ENCODE peak calls at places on chromosome 13, in ten cellular contexts. P is MM.1S; Z is OCI-LY7; G is lung; O is spleen; V is transverse colon; S is CD8-positive, alpha-beta T cell; Q is fibroblast of mammary gland; K is PC-9; Y is CD4-positive, alpha-beta T cell. F is an unnamed sample.

GRCh38 chr13:112134150-112135075 is 67.5 kb downstream of the SOX1 start:
- DNase-seq in G (no peak), Z (no peak), P (no peak), Q (no peak), K (no peak), Y (no peak), S (no peak), V (no peak), O (peak; percentile 38), F (peak; percentile 58)

GRCh38 chr13:77565635-77566034 is 30.1 kb downstream of the SCEL start:
- DNase-seq in Z (peak; percentile 39), G (no peak), O (no peak), S (no peak), Y (no peak), Q (peak; percentile 57), K (no peak), V (no peak), P (peak; percentile 62), F (no peak)

GRCh38 chr13:97369269-97369893 is 64.6 kb upstream of the RAP2A start:
- DNase-seq in O (no peak), G (no peak), S (no peak), P (peak; percentile 59), V (no peak), K (no peak), Y (no peak), Z (no peak), Q (peak; percentile 45), F (no peak)

GRCh38 chr13:106182404-106182803 is 353.1 kb downstream of the EFNB2 start:
- DNase-seq in P (no peak), V (no peak), G (no peak), Z (no peak), K (peak; percentile 26), Q (peak; percentile 95), Y (no peak), O (no peak), S (no peak), F (no peak)

GRCh38 chr13:111900390-111901180 is 166.4 kb upstream of the SOX1 start:
- DNase-seq in P (no peak), Z (no peak), S (no peak), V (no peak), K (no peak), Q (no peak), Y (no peak), O (no peak), G (no peak), F (no peak)

GRCh38 chr13:103288114-103288513 is 221.9 kb upstream of the SLC10A2 start:
- DNase-seq in S (no peak), G (no peak), Q (no peak), Z (no peak), P (no peak), K (no peak), O (no peak), Y (no peak), V (no peak), F (no peak)

GRCh38 chr13:55361141-55361540 is 1779.6 kb upstream of the PRR20A start:
- DNase-seq in K (no peak), Y (no peak), P (no peak), O (no peak), Q (no peak), S (no peak), Z (no peak), G (no peak), V (no peak), F (no peak)

GRCh38 chr13:53445682-53446081 is 417.1 kb downstream of the OLFM4 start:
- DNase-seq in P (no peak), Z (no peak), K (no peak), Y (no peak), S (no peak), G (no peak), V (peak; percentile 24), Q (no peak), O (no peak), F (no peak)

GRCh38 chr13:27620377-27621115 is at the start of gene LNX2:
- DNase-seq in P (peak; percentile 89), V (peak; percentile 99), G (peak; percentile 98), O (peak; percentile 99), Z (peak; percentile 97), S (peak; percentile 97), Y (peak; percentile 95), K (peak; percentile 96), Q (peak; percentile 93), F (peak; percentile 99)

GRCh38 chr13:27621116-27621365 is 651 bp upstream of the POLR1D start:
- DNase-seq in Z (no peak), O (no peak), S (no peak), V (no peak), Q (no peak), G (no peak), K (no peak), Y (no peak), P (no peak), F (no peak)

GRCh38 chr13:27621366-27622101 is at the start of gene POLR1D:
- DNase-seq in G (peak; percentile 84), Y (peak; percentile 83), Z (peak; percentile 89), Q (peak; percentile 63), S (peak; percentile 81), K (peak; percentile 90), V (peak; percentile 89), O (peak; percentile 97), P (peak; percentile 78), F (no peak)

GRCh38 chr13:27622881-27623280 is 1.2 kb downstream of the POLR1D start:
- DNase-seq in S (no peak), P (no peak), K (no peak), Q (no peak), O (no peak), Y (no peak), V (no peak), G (no peak), Z (peak; percentile 12), F (no peak)

DNA sequence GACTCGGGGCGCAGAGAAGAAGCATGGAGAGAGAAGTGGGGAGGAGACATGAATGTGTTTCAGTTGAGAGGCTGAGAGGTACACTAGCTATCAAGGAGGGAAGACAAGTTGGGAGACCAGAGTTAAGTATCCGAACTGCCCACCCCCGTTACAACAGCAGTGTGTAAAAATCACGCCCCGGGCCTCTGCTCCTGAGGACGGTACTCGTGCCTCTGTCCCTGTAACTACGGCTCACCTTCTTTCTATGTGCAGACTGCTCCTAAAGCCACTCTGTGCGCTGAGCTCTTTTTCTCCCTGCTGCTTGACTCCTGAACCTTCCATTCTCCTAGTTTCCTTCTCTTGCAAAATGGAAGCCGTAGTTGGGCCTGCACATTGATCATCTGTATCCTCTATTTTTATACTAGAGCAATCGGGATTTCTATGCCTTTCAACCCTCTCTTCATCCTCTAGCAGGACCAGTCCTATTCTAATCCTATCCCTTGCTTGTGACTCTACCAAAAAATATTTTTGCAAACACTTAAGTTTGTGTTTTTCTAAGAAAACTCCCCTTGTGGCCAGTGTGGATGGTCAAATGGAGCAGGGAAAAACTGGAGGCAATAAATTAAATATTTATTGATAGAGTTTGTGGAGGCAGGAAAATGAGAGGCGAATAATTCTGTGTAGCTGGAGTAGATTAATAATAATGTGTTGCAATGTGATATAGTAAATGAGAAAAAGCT is 569 bp downstream of the POLR1D start:
- DNase-seq in P (no peak), Y (no peak), K (no peak), G (no peak), O (no peak), Q (peak; percentile 14), S (no peak), V (peak; percentile 35), Z (peak; percentile 40), F (no peak)
- TF ChIP-seq CTCF in P (no peak), Y (no peak), K (peak; percentile 49), G (no peak), O (no peak), Q (peak; percentile 34), S (no peak), V (peak; percentile 21), Z (peak; percentile 56), F (peak; percentile 75)

DNA sequence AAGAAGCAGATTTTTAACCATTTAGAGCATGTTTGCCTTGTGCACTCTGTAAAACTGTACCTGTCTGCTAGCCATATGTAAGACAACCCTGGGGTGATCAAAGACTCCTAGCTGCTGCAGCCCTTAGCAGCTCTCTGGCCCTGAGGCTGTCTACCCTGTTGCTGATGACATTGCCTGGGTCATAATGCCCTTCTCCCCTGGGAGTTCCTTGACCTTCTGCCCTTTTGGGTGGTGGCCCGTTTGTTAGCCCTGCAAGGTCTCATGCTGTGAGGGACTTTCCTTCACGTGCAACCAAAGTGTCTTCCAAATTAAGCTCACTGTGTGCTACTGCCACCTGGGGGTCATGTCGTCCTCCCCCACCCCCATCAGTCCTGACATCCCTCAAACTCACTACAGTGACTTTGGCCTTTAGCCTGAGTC is 7.4 kb downstream of the GPC6 start:
- DNase-seq in Q (no peak), V (no peak), O (no peak), Z (peak; percentile 3), S (no peak), Y (no peak), G (no peak), K (no peak), P (peak; percentile 66), F (peak; percentile 32)
- TF ChIP-seq CTCF in Q (peak; percentile 29), V (no peak), O (no peak), Z (peak; percentile 39), S (no peak), Y (no peak), G (no peak), K (no peak), P (peak; percentile 48), F (peak; percentile 35)

DNA sequence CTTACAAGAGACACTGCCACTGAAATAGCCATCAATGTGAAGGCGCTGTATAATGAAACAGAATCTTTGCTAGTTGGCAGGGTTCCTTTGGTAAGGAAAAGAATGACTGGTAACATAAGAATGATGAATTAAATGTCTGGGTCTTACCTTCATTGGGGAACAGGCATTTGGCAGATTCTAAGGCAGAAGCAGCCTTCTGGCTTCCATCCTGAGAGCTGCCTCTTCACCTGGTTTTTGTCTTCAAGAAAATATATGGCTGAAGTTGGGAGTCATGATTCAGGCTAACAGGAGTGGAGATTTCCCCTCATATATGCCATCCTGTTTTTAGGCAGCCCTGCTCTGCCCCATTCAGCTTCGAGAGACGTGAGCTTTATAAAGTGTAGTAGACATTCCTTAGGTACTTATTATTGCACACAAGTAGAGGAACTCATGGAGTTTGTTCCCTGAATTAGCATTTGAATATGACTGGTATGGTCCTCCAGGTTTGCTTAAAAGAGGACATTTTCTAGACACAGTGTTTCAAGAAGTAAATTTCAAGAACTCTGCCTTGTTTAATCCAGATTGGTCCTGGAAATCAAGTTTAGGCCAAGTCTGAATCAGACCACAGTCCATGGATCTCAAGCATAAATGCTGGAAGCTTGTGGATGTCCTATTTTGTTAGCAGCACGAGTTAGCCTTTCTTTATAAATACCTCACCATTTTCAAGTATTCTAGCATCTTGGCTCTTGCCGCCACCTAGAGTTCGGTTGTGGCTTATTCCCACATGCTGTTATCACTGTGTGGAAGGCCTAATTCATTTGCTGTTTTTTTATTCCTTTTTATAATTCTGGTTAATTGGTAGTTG is 56.2 kb upstream of the AKAP11 start:
- DNase-seq in Y (no peak), Z (peak; percentile 46), O (no peak), P (peak; percentile 39), S (no peak), Q (peak; percentile 48), G (no peak), K (peak; percentile 24), V (no peak), F (no peak)
- TF ChIP-seq CTCF in Y (peak; percentile 32), Z (peak; percentile 85), O (peak; percentile 21), P (peak; percentile 47), S (peak; percentile 40), Q (peak; percentile 60), G (no peak), K (peak; percentile 64), V (no peak), F (peak; percentile 79)

DNA sequence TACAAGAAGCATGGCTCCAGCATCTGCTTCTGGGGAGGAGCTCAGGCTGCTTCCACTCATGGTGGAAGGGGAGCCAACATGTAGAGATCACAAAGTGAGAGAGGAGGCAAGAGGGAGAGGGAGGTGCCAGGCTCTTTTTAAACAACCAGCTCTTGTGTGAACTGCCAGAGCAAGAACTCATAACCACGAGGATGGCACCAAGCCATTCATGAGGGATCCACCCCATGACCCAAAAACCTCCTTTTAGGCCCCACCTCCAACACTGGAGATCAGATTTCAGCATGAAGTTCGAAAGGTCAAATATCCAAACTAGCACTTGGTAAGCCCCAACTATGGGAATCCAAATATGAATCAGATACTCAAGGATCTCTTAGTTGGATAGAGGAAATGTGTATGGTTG is 131.2 kb downstream of the RXFP2 start:
- DNase-seq in G (no peak), P (no peak), O (no peak), Q (peak; percentile 46), K (no peak), V (no peak), Z (no peak), Y (no peak), S (no peak), F (no peak)
- TF ChIP-seq CTCF in G (no peak), P (no peak), O (no peak), Q (no peak), K (no peak), V (no peak), Z (no peak), Y (no peak), S (no peak), F (no peak)

F was measured in chondrocyte.